ENCODE peak calls at places on chromosome 6, in seven cellular contexts. E is caudate nucleus; B is activated CD4-positive, CD25-positive, alpha-beta regulatory T cell; Q is NCI-H1417; P is transverse colon; A is erythroblast; I is posterior cingulate gyrus. K is an unnamed sample.
A peak's percentile ranks its signal among the peaks of the same experiment; 100 is the strongest.

GRCh38 chr6:1885576-1886003 is 275.9 kb downstream of the FOXC1 start:
- DNase-seq in B (no peak), P (no peak), E (no peak), Q (no peak), I (no peak), A (no peak), K (no peak)

GRCh38 chr6:131792091-131792496 is 15.7 kb upstream of the ENPP1 start:
- DNase-seq in Q (no peak), A (no peak), I (no peak), B (no peak), E (no peak), P (no peak), K (no peak)

GRCh38 chr6:143060354-143060805 is 309 bp upstream of the AIG1 start:
- DNase-seq in Q (peak; percentile 47), B (peak; percentile 52), P (peak; percentile 89), I (peak; percentile 56), A (peak; percentile 88), E (peak; percentile 69), K (peak; percentile 85)

GRCh38 chr6:25746968-25747367 is 7.6 kb upstream of the SLC17A4 start:
- DNase-seq in Q (no peak), A (no peak), B (no peak), I (no peak), E (no peak), P (peak; percentile 29), K (no peak)

GRCh38 chr6:21438237-21438985 is 155.1 kb upstream of the SOX4 start:
- DNase-seq in E (no peak), I (no peak), A (no peak), P (no peak), Q (no peak), B (no peak), K (no peak)

GRCh38 chr6:47690209-47690608 is 8.2 kb upstream of the ADGRF4 start:
- DNase-seq in I (no peak), B (no peak), A (no peak), E (no peak), P (no peak), Q (no peak), K (no peak)

GRCh38 chr6:44158770-44159228 is at the start of gene CAPN11:
- DNase-seq in P (no peak), I (no peak), E (no peak), A (no peak), B (no peak), Q (no peak), K (no peak)

GRCh38 chr6:149450679-149451360 is 34.0 kb downstream of the ZC3H12D start:
- DNase-seq in Q (no peak), E (no peak), B (no peak), I (no peak), A (peak; percentile 48), P (peak; percentile 56), K (no peak)

GRCh38 chr6:167996424-167997199 is 859 bp upstream of the KIF25 start:
- DNase-seq in I (no peak), A (no peak), Q (no peak), P (no peak), B (no peak), E (no peak), K (peak; percentile 37)

GRCh38 chr6:157760589-157761330 is 62.3 kb upstream of the SNX9 start:
- DNase-seq in Q (no peak), E (no peak), B (no peak), I (no peak), P (no peak), A (no peak), K (no peak)

GRCh38 chr6:53294611-53295010 is 54.1 kb downstream of the ELOVL5 start:
- DNase-seq in A (no peak), B (no peak), P (no peak), E (no peak), I (no peak), Q (no peak), K (no peak)

GRCh38 chr6:14474816-14475215 is 357.2 kb downstream of the CD83 start:
- DNase-seq in Q (no peak), B (no peak), A (peak; percentile 40), I (no peak), E (no peak), P (no peak), K (no peak)

GRCh38 chr6:170261643-170262480 is 29.0 kb downstream of the DLL1 start:
- DNase-seq in B (no peak), Q (no peak), I (no peak), P (no peak), E (no peak), A (no peak), K (no peak)

GRCh38 chr6:108113557-108114519 is 39.3 kb upstream of the OSTM1 start:
- DNase-seq in E (no peak), A (peak; percentile 55), P (no peak), B (no peak), I (no peak), Q (peak; percentile 27), K (peak; percentile 55)

GRCh38 chr6:127570739-127571389 is 6.1 kb upstream of the C6orf58 start:
- DNase-seq in A (no peak), B (no peak), E (no peak), Q (no peak), P (no peak), I (no peak), K (no peak)

GRCh38 chr6:56073761-56074160 is 173.6 kb downstream of the COL21A1 start:
- DNase-seq in P (no peak), B (no peak), A (no peak), E (no peak), Q (no peak), I (no peak), K (no peak)

GRCh38 chr6:17392978-17393334 is 439 bp upstream of the CAP2 start:
- DNase-seq in Q (no peak), B (no peak), P (no peak), I (no peak), E (no peak), A (no peak), K (no peak)

GRCh38 chr6:106560966-106561740 is 68.1 kb downstream of the RTN4IP1 start:
- DNase-seq in B (no peak), A (no peak), I (no peak), P (no peak), E (no peak), Q (no peak), K (no peak)